ENCODE peak calls at places on chromosomes 11 and 22, in eight cellular contexts. B is HepG2, M is fibroblast of lung, T is osteoblast, Z is GM23248, H is OCI-LY7, F is GM23338, N is HCT116. Y is an unnamed sample.

GRCh38 chr11:62560566-62561103 is 13.1 kb downstream of the EEF1G start:
- DNase-seq in B (peak), M (peak), T (peak), Z (peak), H (peak), F (peak), N (peak), Y (peak)

GRCh38 chr22:50671641-50672040 is 982 bp upstream of the SHANK3 start:
- DNase-seq in B (no peak), M (peak), T (peak), Z (peak), H (no peak), F (no peak), N (no peak), Y (no peak)

GRCh38 chr11:16292167-16292859 is 64.0 kb downstream of the SOX6 start:
- DNase-seq in B (no peak), M (no peak), T (no peak), Z (no peak), H (no peak), F (no peak), N (no peak), Y (no peak)

GRCh38 chr11:66722745-66723651 is 6.0 kb downstream of the SPTBN2 start:
- DNase-seq in B (no peak), M (no peak), T (peak), Z (no peak), H (no peak), F (no peak), N (no peak), Y (no peak)

GRCh38 chr11:46200537-46201281 is 76.8 kb upstream of the CREB3L1 start:
- DNase-seq in B (no peak), M (peak), T (peak), Z (peak), H (no peak), F (no peak), N (no peak), Y (peak)

GRCh38 chr11:39367526-39367925 is 2091.9 kb downstream of the LRRC4C start:
- DNase-seq in B (no peak), M (no peak), T (no peak), Z (no peak), H (no peak), F (no peak), N (no peak), Y (no peak)

GRCh38 chr11:128058580-128059208 is 528.7 kb downstream of the ETS1 start:
- DNase-seq in B (no peak), M (no peak), T (no peak), Z (no peak), H (no peak), F (no peak), N (no peak), Y (no peak)

GRCh38 chr22:45154383-45154782 is 9.3 kb upstream of the NUP50 start:
- DNase-seq in B (no peak), M (peak), T (no peak), Z (peak), H (no peak), F (no peak), N (no peak), Y (peak)

GRCh38 chr22:25495286-25495685 is 69.2 kb upstream of the GRK3 start:
- DNase-seq in B (no peak), M (no peak), T (no peak), Z (no peak), H (no peak), F (no peak), N (no peak), Y (peak)

GRCh38 chr11:77086521-77087472 is 15.8 kb upstream of the OMP start:
- DNase-seq in B (peak), M (no peak), T (peak), Z (no peak), H (no peak), F (no peak), N (no peak), Y (no peak)

GRCh38 chr11:17743026-17743807 is 8.6 kb downstream of the KCNC1 start:
- DNase-seq in B (no peak), M (no peak), T (peak), Z (no peak), H (no peak), F (no peak), N (no peak), Y (no peak)

GRCh38 chr22:20021196-20022181 is 579 bp downstream of the TANGO2 start:
- DNase-seq in B (peak), M (peak), T (peak), Z (peak), H (peak), F (no peak), N (no peak), Y (peak)
- H2AFZ ChIP-seq in B (no peak), M (peak), T (peak), Z (peak), H (peak), F (peak), N (no peak), Y (peak)

DNA sequence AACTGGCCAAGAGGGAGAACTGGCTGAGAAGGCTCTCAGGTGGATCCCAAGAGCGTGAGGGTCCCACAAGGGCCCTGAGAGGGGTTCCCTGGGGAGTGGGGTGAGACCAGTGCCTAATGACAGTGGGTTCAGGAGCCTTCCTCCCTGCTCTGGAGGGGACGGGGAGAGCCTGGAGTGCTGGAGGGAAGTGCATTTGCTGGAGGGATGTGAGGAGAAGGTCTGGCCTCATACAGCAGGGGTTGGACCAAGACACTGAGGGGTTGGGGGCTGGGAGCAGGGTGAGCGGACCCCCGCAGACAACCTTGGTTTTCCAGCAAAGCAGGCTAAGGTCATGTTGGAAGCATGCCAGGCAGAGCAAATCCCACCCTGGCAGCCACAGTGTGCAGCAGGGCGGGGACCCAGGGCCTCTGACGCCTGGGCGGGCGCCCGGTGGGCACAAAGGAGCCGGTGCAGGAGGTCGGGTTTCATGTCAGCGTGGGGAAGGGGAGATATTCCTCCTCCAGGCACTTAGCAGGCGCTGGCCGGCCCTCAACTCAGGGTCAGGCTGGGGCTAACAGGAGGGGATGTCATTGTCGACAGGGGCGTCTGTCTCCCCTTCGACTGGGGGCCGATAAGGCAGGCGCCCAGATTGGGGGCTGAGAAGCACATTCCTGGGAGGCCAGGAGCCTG is 3.1 kb upstream of the DERL3 start:
- DNase-seq in B (no peak), M (no peak), T (peak), Z (no peak), H (no peak), F (peak), N (no peak), Y (no peak)
- H3K27ac ChIP-seq in B (no peak), M (no peak), T (no peak), Z (no peak), H (no peak), F (no peak), N (no peak), Y (no peak)

GRCh38 chr11:81497202-81497804 is 1236.4 kb downstream of the FAM181B start:
- DNase-seq in B (peak), M (peak), T (peak), Z (peak), H (peak), F (peak), N (peak), Y (peak)
- H2AFZ ChIP-seq in B (no peak), M (no peak), T (no peak), Z (no peak), H (peak), F (no peak), N (no peak), Y (no peak)

GRCh38 chr11:2921742-2922493 is 7.3 kb downstream of the PHLDA2 start:
- DNase-seq in B (no peak), M (no peak), T (no peak), Z (no peak), H (no peak), F (no peak), N (no peak), Y (no peak)

GRCh38 chr11:2922635-2923034 is 6.6 kb downstream of the PHLDA2 start:
- DNase-seq in B (no peak), M (no peak), T (no peak), Z (no peak), H (no peak), F (no peak), N (no peak), Y (no peak)

GRCh38 chr11:2924821-2925675 is 4.2 kb downstream of the PHLDA2 start:
- DNase-seq in B (no peak), M (no peak), T (peak), Z (no peak), H (no peak), F (no peak), N (no peak), Y (no peak)

GRCh38 chr11:2923446-2924375 is 5.5 kb downstream of the PHLDA2 start:
- DNase-seq in B (no peak), M (no peak), T (no peak), Z (no peak), H (no peak), F (no peak), N (no peak), Y (no peak)

DNA sequence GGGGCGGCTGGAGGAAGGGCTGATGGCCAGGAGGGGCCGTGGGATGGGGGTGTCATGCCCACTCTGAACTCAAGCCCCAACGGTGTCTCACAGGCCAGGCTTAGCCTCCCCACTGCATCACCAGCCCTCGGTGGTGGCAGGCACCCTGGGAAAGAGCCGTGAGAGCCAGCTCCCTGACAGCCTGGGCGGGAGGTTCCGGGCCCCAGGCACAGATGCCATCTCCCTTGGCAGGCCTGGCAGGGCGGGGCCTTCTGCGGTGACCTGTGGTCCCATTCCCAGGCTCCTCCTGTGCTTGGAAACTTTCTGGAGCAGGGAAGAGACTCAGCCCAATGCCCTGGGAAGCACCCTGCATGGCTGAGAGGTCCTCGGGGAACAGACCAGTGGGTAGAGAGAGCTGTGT is 4.8 kb downstream of the PHLDA2 start:
- DNase-seq in B (no peak), M (no peak), T (no peak), Z (no peak), H (no peak), F (no peak), N (no peak), Y (no peak)
- H3K27ac ChIP-seq in B (no peak), M (no peak), T (no peak), Z (no peak), H (no peak), F (no peak), N (peak), Y (no peak)

GRCh38 chr11:3380706-3381570 is 2.0 kb upstream of the ZNF195 start:
- DNase-seq in B (no peak), M (no peak), T (no peak), Z (peak), H (no peak), F (peak), N (no peak), Y (no peak)
- H2AFZ ChIP-seq in B (peak), M (peak), T (no peak), Z (peak), H (no peak), F (no peak), N (no peak), Y (no peak)

DNA sequence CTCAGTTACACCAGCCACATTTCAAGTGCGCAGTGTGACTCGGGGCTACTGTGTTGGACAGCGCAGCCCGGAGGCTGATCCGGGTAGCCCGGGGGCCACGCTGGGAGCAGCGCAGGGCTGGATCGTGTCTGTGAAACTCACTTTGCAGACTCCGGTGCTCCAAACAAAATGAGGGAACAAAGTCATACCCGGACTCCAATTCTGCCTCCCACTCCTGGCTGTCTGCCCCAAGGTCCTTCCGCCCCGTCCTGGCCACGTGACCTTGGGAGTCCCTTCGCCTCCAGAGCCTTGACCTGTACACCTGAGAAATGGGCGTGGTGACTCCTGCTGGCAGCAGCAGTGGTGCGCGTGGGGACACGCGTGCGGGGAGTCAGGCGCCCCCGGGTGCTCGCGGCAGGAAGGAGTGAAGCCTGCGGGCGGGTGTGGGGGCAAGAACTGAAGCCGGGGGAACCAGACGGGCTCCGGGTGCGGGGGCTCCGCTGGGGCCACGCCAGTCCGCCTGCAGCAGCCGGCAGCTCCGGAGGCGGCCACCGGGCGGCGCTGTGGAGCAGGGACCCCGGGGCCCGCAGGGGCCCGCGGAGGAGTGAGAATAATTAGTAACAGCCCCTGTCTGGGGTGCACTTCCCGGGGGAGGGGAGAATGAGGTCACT is 42.4 kb downstream of the KCNJ4 start:
- DNase-seq in B (no peak), M (no peak), T (peak), Z (peak), H (no peak), F (peak), N (no peak), Y (no peak)
- H3K27ac ChIP-seq in B (no peak), M (no peak), T (no peak), Z (no peak), H (no peak), F (no peak), N (no peak), Y (no peak)

DNA sequence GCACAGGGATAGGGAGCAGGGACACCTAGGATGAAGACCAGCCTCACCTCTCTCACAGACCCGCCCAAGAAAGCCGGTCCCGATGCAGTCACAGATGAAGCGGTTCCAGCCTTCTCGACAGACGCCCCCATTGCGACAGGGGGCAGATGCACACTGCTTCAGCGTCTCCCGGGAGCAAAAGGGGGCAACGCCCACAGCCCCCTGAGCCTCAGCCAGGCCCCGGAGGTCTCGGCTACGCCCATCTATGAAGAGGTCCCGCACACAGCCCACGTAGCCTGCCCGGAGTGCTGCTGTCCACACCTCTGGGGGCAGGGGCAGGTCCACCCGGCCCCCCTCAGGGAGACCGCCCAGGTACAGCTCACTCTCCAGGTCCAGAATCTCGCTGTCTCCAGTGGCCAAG is 62.3 kb downstream of the NRXN2 start:
- DNase-seq in B (no peak), M (no peak), T (peak), Z (no peak), H (no peak), F (no peak), N (no peak), Y (no peak)
- H2AFZ ChIP-seq in B (no peak), M (no peak), T (peak), Z (peak), H (no peak), F (no peak), N (no peak), Y (peak)

GRCh38 chr22:17443413-17444203 is 74.3 kb downstream of the CECR2 start:
- DNase-seq in B (no peak), M (no peak), T (no peak), Z (no peak), H (no peak), F (no peak), N (no peak), Y (no peak)
- H3K27ac ChIP-seq in B (no peak), M (no peak), T (no peak), Z (no peak), H (no peak), F (peak), N (no peak), Y (no peak)

GRCh38 chr11:116844722-116845121 is 7.3 kb upstream of the APOA1 start:
- DNase-seq in B (no peak), M (no peak), T (no peak), Z (no peak), H (no peak), F (no peak), N (no peak), Y (no peak)

GRCh38 chr11:116842909-116843308 is 5.5 kb upstream of the APOA1 start:
- DNase-seq in B (no peak), M (no peak), T (no peak), Z (no peak), H (no peak), F (no peak), N (no peak), Y (no peak)

GRCh38 chr11:116840746-116841296 is 3.4 kb upstream of the APOA1 start:
- DNase-seq in B (peak), M (no peak), T (no peak), Z (no peak), H (no peak), F (no peak), N (no peak), Y (no peak)

GRCh38 chr11:116842117-116842516 is 4.7 kb upstream of the APOA1 start:
- DNase-seq in B (no peak), M (no peak), T (no peak), Z (no peak), H (no peak), F (no peak), N (no peak), Y (no peak)

GRCh38 chr11:116843661-116844060 is 6.2 kb upstream of the APOA1 start:
- DNase-seq in B (no peak), M (no peak), T (no peak), Z (no peak), H (no peak), F (no peak), N (no peak), Y (no peak)
- H2AFZ ChIP-seq in B (no peak), M (no peak), T (no peak), Z (no peak), H (no peak), F (no peak), N (no peak), Y (no peak)